ENCODE peak calls at places on chromosomes 16 and 17, in six cellular contexts. R is H9; F is activated naive CD8-positive, alpha-beta T cell treated with anti-CD3 and anti-CD28 coated beads for 36 hours; W is colonic mucosa; T is fibroblast of lung; A is H54. O is an unnamed sample.

GRCh38 chr16:30585022-30585399 is 486 bp downstream of the ZNF785 start:
- DNase-seq in R (peak; percentile 57), F (no peak), W (no peak), T (peak; percentile 14), A (no peak), O (no peak)

GRCh38 chr17:21161498-21162393 is 35.0 kb downstream of the DHRS7B start:
- DNase-seq in R (no peak), F (no peak), W (no peak), T (peak; percentile 44), A (no peak), O (peak; percentile 44)

GRCh38 chr17:10089221-10089799 is 109.1 kb downstream of the GAS7 start:
- DNase-seq in R (no peak), F (no peak), W (no peak), T (peak; percentile 41), A (no peak), O (no peak)

GRCh38 chr16:72425571-72426341 is 253.8 kb upstream of the PMFBP1 start:
- DNase-seq in R (no peak), F (no peak), W (no peak), T (no peak), A (no peak), O (no peak)

GRCh38 chr16:64242510-64242909 is 879.4 kb downstream of the CDH11 start:
- DNase-seq in R (no peak), F (no peak), W (no peak), T (no peak), A (no peak), O (no peak)

GRCh38 chr17:57597531-57598453 is 147.3 kb downstream of the CCDC182 start:
- DNase-seq in R (peak; percentile 83), F (no peak), W (peak; percentile 72), T (peak; percentile 89), A (peak; percentile 78), O (peak; percentile 88)

GRCh38 chr17:1890758-1891450 is 61.1 kb downstream of the RPA1 start:
- DNase-seq in R (no peak), F (no peak), W (no peak), T (no peak), A (no peak), O (no peak)

GRCh38 chr17:72560303-72561247 is 439.8 kb downstream of the SOX9 start:
- DNase-seq in R (peak; percentile 86), F (peak; percentile 28), W (peak; percentile 86), T (peak; percentile 57), A (peak; percentile 83), O (peak; percentile 89)

GRCh38 chr16:55613578-55614333 is 42.0 kb upstream of the SLC6A2 start:
- DNase-seq in R (no peak), F (no peak), W (no peak), T (no peak), A (no peak), O (no peak)

GRCh38 chr17:3485481-3486068 is 9.8 kb downstream of the ASPA start:
- DNase-seq in R (no peak), F (no peak), W (no peak), T (no peak), A (no peak), O (no peak)

GRCh38 chr16:4460936-4461249 is 13.5 kb downstream of the NMRAL1 start:
- DNase-seq in R (no peak), F (no peak), W (no peak), T (no peak), A (no peak), O (no peak)

GRCh38 chr17:40548982-40549680 is 16.1 kb downstream of the CCR7 start:
- DNase-seq in R (peak; percentile 23), F (no peak), W (peak; percentile 35), T (peak; percentile 98), A (no peak), O (peak; percentile 91)

GRCh38 chr16:85902366-85903155 is 3.6 kb downstream of the IRF8 start:
- DNase-seq in R (no peak), F (peak; percentile 89), W (no peak), T (no peak), A (no peak), O (no peak)

GRCh38 chr16:84332975-84333684 is 35.2 kb upstream of the ATP2C2 start:
- DNase-seq in R (peak; percentile 57), F (no peak), W (peak; percentile 71), T (no peak), A (no peak), O (no peak)

GRCh38 chr17:78789663-78790181 is 7.6 kb upstream of the CYTH1 start:
- DNase-seq in R (no peak), F (no peak), W (peak; percentile 93), T (peak; percentile 82), A (no peak), O (no peak)

GRCh38 chr16:85329999-85330693 is 217.9 kb upstream of the CIBAR2 start:
- DNase-seq in R (no peak), F (no peak), W (no peak), T (no peak), A (no peak), O (peak; percentile 76)

GRCh38 chr17:34001246-34001645 is 253.8 kb upstream of the CCL2 start:
- DNase-seq in R (no peak), F (no peak), W (no peak), T (no peak), A (no peak), O (no peak)

GRCh38 chr16:88831838-88832237 is 20.1 kb upstream of the APRT start:
- DNase-seq in R (no peak), F (no peak), W (no peak), T (no peak), A (peak; percentile 52), O (peak; percentile 95)

GRCh38 chr16:28040039-28040438 is 23.5 kb downstream of the GSG1L start:
- DNase-seq in R (no peak), F (no peak), W (no peak), T (no peak), A (no peak), O (no peak)

GRCh38 chr17:42518046-42518754 is 17.8 kb upstream of the NAGLU start:
- DNase-seq in R (peak; percentile 22), F (no peak), W (peak; percentile 87), T (peak; percentile 98), A (peak; percentile 69), O (peak; percentile 94)

GRCh38 chr17:75791251-75791650 is 6.6 kb downstream of the UNK start:
- DNase-seq in R (no peak), F (no peak), W (no peak), T (no peak), A (no peak), O (no peak)

GRCh38 chr17:33978889-33979288 is 276.2 kb upstream of the CCL2 start:
- DNase-seq in R (no peak), F (no peak), W (no peak), T (no peak), A (no peak), O (no peak)

GRCh38 chr17:77373298-77374169 is 232.8 kb downstream of the SEC14L1 start:
- DNase-seq in R (peak; percentile 67), F (peak; percentile 45), W (no peak), T (no peak), A (no peak), O (peak; percentile 91)

GRCh38 chr17:1150863-1151685 is 28.7 kb downstream of the ABR start:
- DNase-seq in R (no peak), F (no peak), W (no peak), T (no peak), A (no peak), O (peak; percentile 79)

GRCh38 chr16:21283521-21284289 is 5.6 kb upstream of the CRYM start:
- DNase-seq in R (peak; percentile 86), F (peak; percentile 15), W (peak; percentile 66), T (peak; percentile 56), A (no peak), O (peak; percentile 82)

GRCh38 chr16:67936876-67937605 is 391 bp upstream of the PSMB10 start:
- DNase-seq in R (no peak), F (peak; percentile 81), W (no peak), T (no peak), A (no peak), O (peak; percentile 84)

GRCh38 chr16:70715113-70715711 is 29.4 kb upstream of the MTSS2 start:
- DNase-seq in R (no peak), F (no peak), W (peak; percentile 50), T (peak; percentile 99), A (peak; percentile 98), O (peak; percentile 99)

GRCh38 chr16:9033125-9033830 is 58.2 kb upstream of the HAPSTR1 start:
- DNase-seq in R (peak; percentile 68), F (no peak), W (peak; percentile 69), T (peak; percentile 78), A (peak; percentile 71), O (peak; percentile 85)

GRCh38 chr16:79182618-79183017 is 417.9 kb downstream of the MAF start:
- DNase-seq in R (no peak), F (no peak), W (no peak), T (peak; percentile 62), A (no peak), O (no peak)